ENCODE peak calls at places on chromosomes 11 and 22, in nine cellular contexts. One of them, this sample, is unnamed.

GRCh38 chr11:131662310-131662709 is 291.9 kb downstream of the NTM start:
- DNase-seq in BE2C: no peak
- DNase-seq in right atrium auricular region: no peak
- DNase-seq in bronchial epithelial cell: no peak
- DNase-seq in fibroblast of lung: no peak
- DNase-seq in kidney: no peak
- DNase-seq in H9: no peak
- DNase-seq in cardiac muscle cell: no peak
- DNase-seq in Panc1: no peak
- DNase-seq in this sample: no peak

GRCh38 chr11:44464741-44465140 is 100.7 kb upstream of the CD82 start:
- DNase-seq in H9: no peak
- DNase-seq in cardiac muscle cell: no peak
- DNase-seq in fibroblast of lung: no peak
- DNase-seq in Panc1: no peak
- DNase-seq in kidney: no peak
- DNase-seq in BE2C: no peak
- DNase-seq in right atrium auricular region: no peak
- DNase-seq in bronchial epithelial cell: peak; percentile 32
- DNase-seq in this sample: no peak

GRCh38 chr11:88181776-88182175 is 6.5 kb upstream of the RAB38 start:
- DNase-seq in kidney: no peak
- DNase-seq in cardiac muscle cell: no peak
- DNase-seq in bronchial epithelial cell: peak; percentile 74
- DNase-seq in H9: no peak
- DNase-seq in right atrium auricular region: no peak
- DNase-seq in fibroblast of lung: no peak
- DNase-seq in Panc1: no peak
- DNase-seq in BE2C: no peak
- DNase-seq in this sample: no peak

GRCh38 chr11:45662665-45663485 is 2.5 kb downstream of the CHST1 start:
- DNase-seq in kidney: peak; percentile 48
- DNase-seq in cardiac muscle cell: no peak
- DNase-seq in Panc1: no peak
- DNase-seq in fibroblast of lung: peak; percentile 89
- DNase-seq in H9: no peak
- DNase-seq in bronchial epithelial cell: peak; percentile 13
- DNase-seq in BE2C: no peak
- DNase-seq in right atrium auricular region: no peak
- DNase-seq in this sample: no peak

GRCh38 chr11:16946477-16947282 is 67.5 kb downstream of the PLEKHA7 start:
- DNase-seq in kidney: no peak
- DNase-seq in cardiac muscle cell: no peak
- DNase-seq in H9: no peak
- DNase-seq in fibroblast of lung: no peak
- DNase-seq in right atrium auricular region: peak; percentile 43
- DNase-seq in Panc1: no peak
- DNase-seq in BE2C: no peak
- DNase-seq in bronchial epithelial cell: no peak
- DNase-seq in this sample: no peak

GRCh38 chr11:2769779-2770555 is 70.2 kb upstream of the KCNQ1OT1 start:
- DNase-seq in cardiac muscle cell: no peak
- DNase-seq in bronchial epithelial cell: no peak
- DNase-seq in Panc1: no peak
- DNase-seq in right atrium auricular region: peak; percentile 51
- DNase-seq in kidney: peak; percentile 73
- DNase-seq in fibroblast of lung: no peak
- DNase-seq in H9: no peak
- DNase-seq in BE2C: no peak
- DNase-seq in this sample: peak; percentile 83

GRCh38 chr11:119977881-119978280 is 160.0 kb downstream of the TRIM29 start:
- DNase-seq in kidney: no peak
- DNase-seq in BE2C: no peak
- DNase-seq in fibroblast of lung: no peak
- DNase-seq in right atrium auricular region: no peak
- DNase-seq in cardiac muscle cell: no peak
- DNase-seq in H9: no peak
- DNase-seq in bronchial epithelial cell: no peak
- DNase-seq in Panc1: no peak
- DNase-seq in this sample: no peak

GRCh38 chr11:73312036-73312435 is 4.0 kb downstream of the ARHGEF17 start:
- DNase-seq in fibroblast of lung: no peak
- DNase-seq in kidney: no peak
- DNase-seq in cardiac muscle cell: no peak
- DNase-seq in right atrium auricular region: no peak
- DNase-seq in Panc1: no peak
- DNase-seq in bronchial epithelial cell: no peak
- DNase-seq in H9: no peak
- DNase-seq in BE2C: no peak
- DNase-seq in this sample: no peak

GRCh38 chr11:18137186-18137800 is 4.9 kb downstream of the MRGPRX3 start:
- DNase-seq in fibroblast of lung: no peak
- DNase-seq in BE2C: no peak
- DNase-seq in kidney: no peak
- DNase-seq in right atrium auricular region: no peak
- DNase-seq in Panc1: no peak
- DNase-seq in bronchial epithelial cell: no peak
- DNase-seq in H9: no peak
- DNase-seq in cardiac muscle cell: no peak
- DNase-seq in this sample: no peak

GRCh38 chr11:113242767-113243397 is 71.5 kb upstream of the TTC12 start:
- DNase-seq in fibroblast of lung: peak; percentile 70
- DNase-seq in Panc1: no peak
- DNase-seq in kidney: no peak
- DNase-seq in cardiac muscle cell: no peak
- DNase-seq in H9: peak; percentile 36
- DNase-seq in BE2C: no peak
- DNase-seq in right atrium auricular region: no peak
- DNase-seq in bronchial epithelial cell: no peak
- DNase-seq in this sample: no peak

GRCh38 chr11:57761301-57762234 is at the start of gene CTNND1:
- DNase-seq in right atrium auricular region: peak; percentile 95
- DNase-seq in H9: peak; percentile 92
- DNase-seq in fibroblast of lung: peak; percentile 97
- DNase-seq in Panc1: peak; percentile 86
- DNase-seq in kidney: peak; percentile 92
- DNase-seq in BE2C: peak; percentile 79
- DNase-seq in cardiac muscle cell: peak; percentile 95
- DNase-seq in bronchial epithelial cell: peak; percentile 96
- DNase-seq in this sample: peak; percentile 93

GRCh38 chr11:128687321-128687720 is 6.6 kb upstream of the FLI1 start:
- DNase-seq in Panc1: no peak
- DNase-seq in H9: peak; percentile 84
- DNase-seq in cardiac muscle cell: no peak
- DNase-seq in kidney: peak; percentile 82
- DNase-seq in BE2C: no peak
- DNase-seq in right atrium auricular region: no peak
- DNase-seq in fibroblast of lung: no peak
- DNase-seq in bronchial epithelial cell: peak; percentile 49
- DNase-seq in this sample: no peak

GRCh38 chr11:1018091-1018490 is 18.4 kb downstream of the MUC6 start:
- DNase-seq in fibroblast of lung: no peak
- DNase-seq in kidney: no peak
- DNase-seq in cardiac muscle cell: no peak
- DNase-seq in bronchial epithelial cell: no peak
- DNase-seq in right atrium auricular region: no peak
- DNase-seq in BE2C: no peak
- DNase-seq in Panc1: no peak
- DNase-seq in H9: no peak
- DNase-seq in this sample: no peak

DNA sequence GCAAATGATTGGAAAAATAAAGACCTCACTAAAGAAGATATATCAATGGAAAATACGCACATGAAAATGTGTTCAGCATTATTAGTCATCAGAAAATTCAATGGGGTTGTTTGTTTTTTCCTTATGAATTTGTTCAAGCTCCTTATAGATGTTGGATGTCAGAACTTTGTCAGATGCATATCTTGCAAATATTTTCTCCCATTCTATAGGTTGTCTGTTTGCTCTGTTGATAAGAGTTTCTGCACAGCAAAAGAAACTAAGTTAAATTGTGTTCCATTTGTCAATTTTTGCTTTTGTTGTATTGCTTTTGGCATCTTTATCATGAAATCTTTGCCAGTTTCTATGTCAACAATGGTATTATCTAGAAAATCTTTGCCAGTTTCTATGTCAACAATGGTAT is 633.9 kb upstream of the CHORDC1 start:
- DNase-seq in Panc1: no peak
- DNase-seq in BE2C: no peak
- DNase-seq in bronchial epithelial cell: no peak
- DNase-seq in kidney: no peak
- DNase-seq in cardiac muscle cell: no peak
- DNase-seq in right atrium auricular region: no peak
- DNase-seq in fibroblast of lung: no peak
- DNase-seq in H9: no peak
- DNase-seq in this sample: no peak
- TF ChIP-seq CTCF in Panc1: no peak
- TF ChIP-seq CTCF in BE2C: no peak
- TF ChIP-seq CTCF in bronchial epithelial cell: no peak
- TF ChIP-seq CTCF in kidney: no peak
- TF ChIP-seq CTCF in cardiac muscle cell: no peak
- TF ChIP-seq CTCF in right atrium auricular region: no peak
- TF ChIP-seq CTCF in fibroblast of lung: no peak
- TF ChIP-seq CTCF in H9: no peak
- TF ChIP-seq CTCF in this sample: no peak

GRCh38 chr22:45548441-45548840 is 45.8 kb downstream of the FBLN1 start:
- DNase-seq in Panc1: no peak
- DNase-seq in kidney: peak; percentile 71
- DNase-seq in right atrium auricular region: no peak
- DNase-seq in cardiac muscle cell: no peak
- DNase-seq in BE2C: no peak
- DNase-seq in bronchial epithelial cell: no peak
- DNase-seq in H9: no peak
- DNase-seq in fibroblast of lung: no peak
- DNase-seq in this sample: no peak

GRCh38 chr22:45549739-45550138 is 47.1 kb downstream of the FBLN1 start:
- DNase-seq in BE2C: no peak
- DNase-seq in fibroblast of lung: no peak
- DNase-seq in cardiac muscle cell: no peak
- DNase-seq in kidney: peak; percentile 24
- DNase-seq in H9: no peak
- DNase-seq in bronchial epithelial cell: peak; percentile 57
- DNase-seq in right atrium auricular region: no peak
- DNase-seq in Panc1: no peak
- DNase-seq in this sample: no peak

GRCh38 chr22:45550416-45550815 is 47.7 kb downstream of the FBLN1 start:
- DNase-seq in kidney: peak; percentile 60
- DNase-seq in H9: no peak
- DNase-seq in bronchial epithelial cell: no peak
- DNase-seq in BE2C: no peak
- DNase-seq in Panc1: no peak
- DNase-seq in fibroblast of lung: no peak
- DNase-seq in cardiac muscle cell: no peak
- DNase-seq in right atrium auricular region: no peak
- DNase-seq in this sample: no peak

GRCh38 chr22:45550891-45551290 is 48.2 kb downstream of the FBLN1 start:
- DNase-seq in BE2C: no peak
- DNase-seq in right atrium auricular region: no peak
- DNase-seq in fibroblast of lung: no peak
- DNase-seq in bronchial epithelial cell: no peak
- DNase-seq in Panc1: no peak
- DNase-seq in cardiac muscle cell: no peak
- DNase-seq in H9: no peak
- DNase-seq in kidney: no peak
- DNase-seq in this sample: no peak

GRCh38 chr22:45548991-45549736 is 46.5 kb downstream of the FBLN1 start:
- DNase-seq in Panc1: no peak
- DNase-seq in cardiac muscle cell: peak; percentile 27
- DNase-seq in right atrium auricular region: peak; percentile 86
- DNase-seq in BE2C: no peak
- DNase-seq in kidney: peak; percentile 49
- DNase-seq in fibroblast of lung: peak; percentile 92
- DNase-seq in bronchial epithelial cell: peak; percentile 87
- DNase-seq in H9: no peak
- DNase-seq in this sample: no peak
- TF ChIP-seq CTCF in Panc1: no peak
- TF ChIP-seq CTCF in cardiac muscle cell: peak; percentile 44
- TF ChIP-seq CTCF in right atrium auricular region: peak; percentile 36
- TF ChIP-seq CTCF in BE2C: peak; percentile 55
- TF ChIP-seq CTCF in kidney: no peak
- TF ChIP-seq CTCF in fibroblast of lung: peak; percentile 75
- TF ChIP-seq CTCF in bronchial epithelial cell: peak; percentile 42
- TF ChIP-seq CTCF in H9: peak; percentile 56
- TF ChIP-seq CTCF in this sample: peak; percentile 29

DNA sequence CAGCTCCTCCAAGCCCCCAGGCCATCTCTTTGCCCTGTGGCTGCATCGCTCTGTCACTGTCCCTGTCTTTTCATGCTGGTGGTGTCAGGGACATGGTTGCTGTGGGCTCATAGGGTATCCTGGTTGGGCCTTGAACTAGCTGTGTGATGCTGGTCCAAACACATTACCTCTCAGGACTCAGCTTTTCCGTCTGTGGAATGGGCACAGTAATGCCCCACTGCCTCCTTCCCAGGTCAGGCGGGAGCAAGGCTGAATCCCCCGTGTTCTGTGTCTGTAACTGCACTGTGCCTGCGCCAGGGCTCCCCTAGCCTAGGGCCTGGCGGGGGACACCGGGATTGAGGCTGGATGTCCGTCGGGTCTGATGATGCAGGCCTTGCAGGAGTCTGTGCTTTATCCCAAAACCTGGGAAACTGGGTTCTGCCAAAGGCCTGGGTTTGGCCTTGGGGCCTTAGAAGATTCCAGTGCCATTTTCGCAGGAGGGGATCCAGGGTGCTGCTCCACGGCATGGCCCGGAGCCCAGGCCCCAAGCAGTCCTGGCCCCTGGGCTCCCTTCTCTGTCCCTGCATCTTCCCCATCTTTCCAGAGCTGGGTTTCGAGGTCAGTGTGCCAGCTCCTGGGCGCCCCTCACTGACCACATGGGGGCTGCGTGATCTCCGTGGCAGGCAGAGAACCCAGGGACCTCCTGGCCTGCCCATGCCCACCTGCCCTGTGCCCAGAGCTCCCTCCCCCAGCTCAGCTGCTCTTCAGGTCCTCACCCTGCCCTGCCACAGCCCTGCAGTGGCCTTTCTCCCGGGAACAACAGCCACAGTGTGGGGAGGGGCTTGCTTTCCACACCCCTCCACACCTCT is 32.7 kb upstream of the CELSR1 start:
- DNase-seq in bronchial epithelial cell: no peak
- DNase-seq in kidney: peak; percentile 59
- DNase-seq in Panc1: no peak
- DNase-seq in fibroblast of lung: no peak
- DNase-seq in BE2C: no peak
- DNase-seq in cardiac muscle cell: no peak
- DNase-seq in H9: no peak
- DNase-seq in right atrium auricular region: no peak
- DNase-seq in this sample: no peak
- TF ChIP-seq CTCF in bronchial epithelial cell: no peak
- TF ChIP-seq CTCF in kidney: no peak
- TF ChIP-seq CTCF in Panc1: no peak
- TF ChIP-seq CTCF in fibroblast of lung: no peak
- TF ChIP-seq CTCF in BE2C: no peak
- TF ChIP-seq CTCF in cardiac muscle cell: no peak
- TF ChIP-seq CTCF in H9: no peak
- TF ChIP-seq CTCF in right atrium auricular region: no peak
- TF ChIP-seq CTCF in this sample: no peak

DNA sequence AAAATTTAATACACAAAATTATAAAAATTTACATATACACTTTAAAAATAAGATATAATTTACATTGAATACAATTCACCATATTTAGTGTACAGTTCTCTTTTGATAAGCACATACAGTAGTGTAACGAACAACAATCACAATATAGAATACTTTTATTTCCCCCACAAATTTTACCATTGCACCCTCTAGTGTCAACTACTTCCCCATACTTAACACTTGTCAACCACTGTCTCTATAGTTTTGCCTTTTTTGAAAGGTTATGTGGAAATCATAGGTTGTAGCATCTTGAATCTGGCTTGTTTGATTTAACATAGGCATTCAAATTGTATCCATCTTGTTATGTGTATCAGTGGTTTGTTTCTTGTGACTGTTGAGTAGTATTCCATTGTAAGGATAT is 21.3 kb upstream of the PANX1 start:
- DNase-seq in Panc1: no peak
- DNase-seq in H9: no peak
- DNase-seq in fibroblast of lung: no peak
- DNase-seq in cardiac muscle cell: no peak
- DNase-seq in kidney: no peak
- DNase-seq in bronchial epithelial cell: no peak
- DNase-seq in BE2C: no peak
- DNase-seq in right atrium auricular region: no peak
- DNase-seq in this sample: no peak
- TF ChIP-seq CTCF in Panc1: peak; percentile 27
- TF ChIP-seq CTCF in H9: peak; percentile 41
- TF ChIP-seq CTCF in fibroblast of lung: no peak
- TF ChIP-seq CTCF in cardiac muscle cell: peak; percentile 19
- TF ChIP-seq CTCF in kidney: no peak
- TF ChIP-seq CTCF in bronchial epithelial cell: peak; percentile 6
- TF ChIP-seq CTCF in BE2C: peak; percentile 25
- TF ChIP-seq CTCF in right atrium auricular region: no peak
- TF ChIP-seq CTCF in this sample: peak; percentile 27

This sample was measured in osteocyte.